ENCODE peak calls at places on chromosomes 5 and 9, in four cellular contexts. D is B cell, A is HCT116, H is mucosa of descending colon. B is an unnamed sample.

GRCh38 chr5:16819522-16820167 is 116.4 kb downstream of the MYO10 start:
- DNase-seq in D (no peak), A (no peak), H (no peak), B (no peak)

GRCh38 chr5:151347364-151347763 is at the start of gene SLC36A2:
- DNase-seq in D (no peak), A (no peak), H (no peak), B (no peak)

GRCh38 chr9:135887021-135887507 is 20.3 kb downstream of the CAMSAP1 start:
- DNase-seq in D (no peak), A (no peak), H (no peak), B (peak)

GRCh38 chr5:37837101-37838032 is 2.5 kb downstream of the GDNF start:
- DNase-seq in D (peak), A (peak), H (peak), B (peak)

GRCh38 chr5:135426102-135427082 is 20.8 kb downstream of the DCANP1 start:
- DNase-seq in D (peak), A (peak), H (no peak), B (peak)

GRCh38 chr5:145540375-145540774 is 294.8 kb downstream of the PRELID2 start:
- DNase-seq in D (no peak), A (no peak), H (no peak), B (no peak)

GRCh38 chr9:127526655-127527559 is 75.6 kb downstream of the LRSAM1 start:
- DNase-seq in D (no peak), A (no peak), H (peak), B (no peak)

GRCh38 chr9:14271078-14271673 is 42.8 kb downstream of the NFIB start:
- DNase-seq in D (no peak), A (no peak), H (peak), B (no peak)

GRCh38 chr5:96809898-96810297 is 2.2 kb upstream of the ERAP1 start:
- DNase-seq in D (no peak), A (no peak), H (no peak), B (no peak)

GRCh38 chr9:131567910-131568309 is 22.6 kb downstream of the PRRT1B start:
- DNase-seq in D (no peak), A (no peak), H (no peak), B (no peak)

GRCh38 chr5:172640822-172641358 is at the start of gene NEURL1B:
- DNase-seq in D (peak), A (peak), H (peak), B (peak)

GRCh38 chr5:135977375-135977928 is 22.7 kb upstream of the LECT2 start:
- DNase-seq in D (no peak), A (peak), H (peak), B (peak)

GRCh38 chr9:69549310-69550202 is 122.6 kb downstream of the APBA1 start:
- DNase-seq in D (peak), A (peak), H (no peak), B (peak)

GRCh38 chr9:99351647-99352046 is 129.6 kb downstream of the SEC61B start:
- DNase-seq in D (no peak), A (no peak), H (no peak), B (no peak)
- TF ChIP-seq CTCF in D (no peak), A (no peak), H (no peak), B (no peak)

GRCh38 chr5:148827723-148828122 is 1.3 kb downstream of the ADRB2 start:
- DNase-seq in D (no peak), A (no peak), H (no peak), B (no peak)

GRCh38 chr5:148830220-148830619 is 3.8 kb downstream of the ADRB2 start:
- DNase-seq in D (no peak), A (no peak), H (no peak), B (no peak)

GRCh38 chr5:148829734-148830133 is 3.3 kb downstream of the ADRB2 start:
- DNase-seq in D (no peak), A (no peak), H (no peak), B (no peak)

GRCh38 chr5:148829248-148829594 is 2.8 kb downstream of the ADRB2 start:
- DNase-seq in D (no peak), A (no peak), H (no peak), B (no peak)

DNA sequence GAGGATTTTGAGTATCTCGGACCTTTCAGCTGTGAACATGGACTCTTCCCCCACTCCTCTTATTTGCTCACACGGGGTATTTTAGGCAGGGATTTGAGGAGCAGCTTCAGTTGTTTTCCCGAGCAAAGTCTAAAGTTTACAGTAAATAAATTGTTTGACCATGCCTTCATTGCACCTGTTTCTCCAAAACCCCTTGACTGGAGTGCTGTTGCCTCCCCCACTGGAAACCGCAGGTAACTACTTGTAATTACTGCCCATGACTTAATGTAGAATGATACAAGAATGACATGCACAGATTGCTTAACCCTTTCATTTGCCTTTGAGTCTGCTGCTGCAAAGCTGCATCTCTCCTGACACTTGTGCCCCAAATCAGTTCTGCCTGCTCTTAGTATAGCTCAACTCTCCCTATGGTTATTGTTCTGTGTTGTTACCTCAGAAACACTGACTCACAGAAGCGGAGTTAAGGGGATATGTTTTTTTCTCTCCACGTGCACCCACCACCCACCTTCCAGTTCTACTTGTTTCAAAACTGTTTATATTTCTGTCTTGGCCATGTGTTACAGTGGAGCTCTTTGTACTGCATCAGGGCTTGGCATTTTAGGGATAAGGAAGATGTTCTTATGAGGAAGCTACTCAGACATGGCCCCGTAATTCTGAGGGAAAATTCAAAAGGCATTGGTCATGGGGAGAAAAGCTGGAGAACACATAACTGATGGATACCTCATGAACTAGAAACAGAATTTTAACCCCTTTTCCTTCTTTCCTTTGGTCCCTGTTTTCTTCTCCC is 2.2 kb downstream of the ADRB2 start:
- DNase-seq in D (peak), A (no peak), H (no peak), B (no peak)
- TF ChIP-seq CTCF in D (peak), A (no peak), H (no peak), B (no peak)

GRCh38 chr9:95127249-95128176 is 190.0 kb downstream of the FANCC start:
- DNase-seq in D (peak), A (peak), H (peak), B (peak)
- TF ChIP-seq CTCF in D (peak), A (peak), H (peak), B (peak)

DNA sequence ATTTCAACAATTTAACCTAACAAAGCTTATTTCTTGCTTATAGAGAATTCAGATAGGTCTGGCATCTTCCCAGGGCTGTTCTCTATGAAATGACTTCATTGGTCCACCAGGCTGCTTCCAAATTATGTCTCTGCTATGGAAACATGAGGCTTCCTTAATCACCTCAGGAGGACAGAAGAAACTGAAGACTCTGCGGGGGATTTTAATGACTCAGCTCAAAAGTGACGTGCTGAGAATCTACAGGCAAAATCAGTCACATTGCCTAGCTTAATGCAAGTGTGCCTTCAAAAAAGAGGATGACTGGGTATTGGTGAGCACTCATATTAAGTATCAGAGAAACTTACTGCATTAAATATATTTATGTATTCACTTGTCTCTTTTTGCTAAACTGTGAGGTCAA is 315.5 kb upstream of the RGMB start:
- DNase-seq in D (no peak), A (no peak), H (no peak), B (no peak)
- TF ChIP-seq CTCF in D (no peak), A (no peak), H (no peak), B (no peak)